ENCODE peak calls at places on chromosomes 12 and 14, in five cellular contexts. L is CD4-positive, alpha-beta T cell; I is thyroid gland; Q is cardiac muscle cell; H is H1. X is an unnamed sample.

GRCh38 chr12:34300376-34301250 is 278.3 kb downstream of the ALG10 start:
- DNase-seq in L (no peak), I (no peak), Q (no peak), H (no peak), X (no peak)

GRCh38 chr12:123101467-123102004 is 49.4 kb downstream of the PITPNM2 start:
- DNase-seq in L (no peak), I (no peak), Q (peak), H (no peak), X (no peak)

GRCh38 chr14:104462651-104463630 is 116.6 kb upstream of the C14orf180 start:
- DNase-seq in L (no peak), I (no peak), Q (no peak), H (peak), X (no peak)

GRCh38 chr14:65770681-65771080 is 358.2 kb downstream of the FUT8 start:
- DNase-seq in L (no peak), I (no peak), Q (no peak), H (no peak), X (no peak)

GRCh38 chr12:52235822-52236291 is 2.8 kb downstream of the KRT7 start:
- DNase-seq in L (no peak), I (peak), Q (no peak), H (no peak), X (no peak)

GRCh38 chr14:69571879-69572633 is 2.6 kb downstream of the CCDC177 start:
- DNase-seq in L (no peak), I (peak), Q (peak), H (peak), X (no peak)

GRCh38 chr12:59151243-59151642 is 230.9 kb upstream of the LRIG3 start:
- DNase-seq in L (no peak), I (no peak), Q (no peak), H (no peak), X (no peak)

GRCh38 chr12:106766393-106766826 is 8.1 kb upstream of the RIC8B start:
- DNase-seq in L (no peak), I (peak), Q (no peak), H (no peak), X (no peak)

GRCh38 chr12:123065666-123066457 is 85.0 kb downstream of the PITPNM2 start:
- DNase-seq in L (no peak), I (no peak), Q (no peak), H (no peak), X (no peak)

GRCh38 chr12:75707983-75708382 is 196.6 kb upstream of the KRR1 start:
- DNase-seq in L (no peak), I (no peak), Q (no peak), H (no peak), X (no peak)

GRCh38 chr12:67517181-67517887 is 131.2 kb upstream of the DYRK2 start:
- DNase-seq in L (no peak), I (peak), Q (no peak), H (no peak), X (no peak)

GRCh38 chr14:73684627-73685026 is 29.6 kb downstream of the PNMA1 start:
- DNase-seq in L (no peak), I (no peak), Q (no peak), H (no peak), X (no peak)

GRCh38 chr12:57761391-57761998 is 5.4 kb downstream of the CYP27B1 start:
- DNase-seq in L (no peak), I (no peak), Q (no peak), H (no peak), X (no peak)

GRCh38 chr12:76085159-76085868 is 829 bp upstream of the NAP1L1 start:
- DNase-seq in L (no peak), I (no peak), Q (peak), H (no peak), X (no peak)

GRCh38 chr12:8145754-8146415 is 10.9 kb upstream of the ZNF705A start:
- DNase-seq in L (no peak), I (no peak), Q (no peak), H (peak), X (no peak)

GRCh38 chr12:64389154-64389553 is 1.4 kb downstream of the C12orf56 start:
- DNase-seq in L (no peak), I (no peak), Q (no peak), H (no peak), X (no peak)

GRCh38 chr12:132239796-132240668 is 89.4 kb downstream of the GALNT9 start:
- DNase-seq in L (no peak), I (no peak), Q (no peak), H (no peak), X (no peak)

GRCh38 chr12:56120158-56120846 is 2.2 kb downstream of the ZC3H10 start:
- DNase-seq in L (no peak), I (no peak), Q (no peak), H (no peak), X (no peak)

GRCh38 chr12:100671396-100672074 is 98.1 kb downstream of the GAS2L3 start:
- DNase-seq in L (no peak), I (no peak), Q (no peak), H (no peak), X (no peak)

GRCh38 chr14:69038449-69039286 is 59.6 kb upstream of the ACTN1 start:
- DNase-seq in L (no peak), I (no peak), Q (no peak), H (no peak), X (no peak)

GRCh38 chr12:4267904-4268548 is 5.5 kb upstream of the CCND2 start:
- DNase-seq in L (no peak), I (no peak), Q (no peak), H (no peak), X (no peak)

GRCh38 chr12:4268549-4269181 is 4.9 kb upstream of the CCND2 start:
- DNase-seq in L (peak), I (peak), Q (no peak), H (no peak), X (peak)

GRCh38 chr12:4270016-4270669 is 3.4 kb upstream of the CCND2 start:
- DNase-seq in L (peak), I (no peak), Q (no peak), H (peak), X (peak)

GRCh38 chr12:4270670-4271432 is 2.7 kb upstream of the CCND2 start:
- DNase-seq in L (peak), I (peak), Q (peak), H (peak), X (peak)

GRCh38 chr12:4269279-4269991 is 4.1 kb upstream of the CCND2 start:
- DNase-seq in L (peak), I (peak), Q (peak), H (peak), X (peak)
- TF ChIP-seq CTCF in L (no peak), I (no peak), Q (peak), H (no peak), X (no peak)

GRCh38 chr12:26119391-26119981 is 5.4 kb downstream of the BHLHE41 start:
- DNase-seq in L (no peak), I (no peak), Q (peak), H (no peak), X (no peak)
- TF ChIP-seq CTCF in L (peak), I (peak), Q (peak), H (peak), X (no peak)

GRCh38 chr14:56247495-56248087 is 129.4 kb downstream of the PELI2 start:
- DNase-seq in L (no peak), I (no peak), Q (no peak), H (no peak), X (no peak)
- TF ChIP-seq CTCF in L (no peak), I (no peak), Q (peak), H (peak), X (no peak)

DNA sequence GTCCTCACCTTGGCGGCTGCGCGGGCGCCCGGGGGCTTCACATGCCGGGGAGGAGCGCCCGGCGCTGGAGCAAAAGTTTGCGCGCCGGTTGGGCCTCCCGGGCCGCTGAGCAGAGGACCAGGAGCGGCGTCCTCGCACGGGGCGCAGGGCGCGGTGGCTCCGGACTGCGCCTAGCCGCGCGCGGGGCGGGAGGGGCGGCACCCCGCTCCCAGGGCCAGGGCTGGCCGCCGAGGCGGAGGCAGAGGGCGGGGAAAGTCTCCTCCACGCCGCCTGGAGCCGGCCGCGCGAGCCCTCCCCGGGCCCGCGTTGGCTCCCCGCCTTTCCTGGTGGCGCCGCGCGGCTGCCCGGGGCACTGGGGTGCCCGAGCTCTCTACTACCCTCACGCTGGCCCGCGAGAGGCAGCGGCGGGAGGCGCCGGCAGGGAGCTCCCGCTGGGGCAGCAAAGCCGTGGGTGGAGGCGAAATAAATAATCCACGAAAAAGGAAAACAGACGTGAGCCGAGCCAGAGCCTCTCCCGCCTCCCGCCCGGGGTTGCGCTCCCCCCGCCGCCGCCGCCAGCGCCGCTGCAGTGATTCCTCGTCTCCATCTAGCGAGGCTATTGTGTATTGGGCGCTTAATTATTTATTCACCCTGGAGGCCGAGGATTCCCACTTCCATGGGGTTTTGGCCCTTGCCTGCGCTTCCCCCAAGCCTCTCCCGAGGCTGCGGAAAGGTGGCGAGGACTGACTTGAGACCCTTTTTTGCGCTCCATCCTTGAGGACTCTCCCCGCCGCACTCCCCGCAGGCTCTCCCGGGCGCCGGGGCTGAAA is 476 bp upstream of the PRIMA1 start:
- DNase-seq in L (no peak), I (peak), Q (peak), H (peak), X (no peak)
- TF ChIP-seq CTCF in L (no peak), I (peak), Q (no peak), H (peak), X (no peak)

DNA sequence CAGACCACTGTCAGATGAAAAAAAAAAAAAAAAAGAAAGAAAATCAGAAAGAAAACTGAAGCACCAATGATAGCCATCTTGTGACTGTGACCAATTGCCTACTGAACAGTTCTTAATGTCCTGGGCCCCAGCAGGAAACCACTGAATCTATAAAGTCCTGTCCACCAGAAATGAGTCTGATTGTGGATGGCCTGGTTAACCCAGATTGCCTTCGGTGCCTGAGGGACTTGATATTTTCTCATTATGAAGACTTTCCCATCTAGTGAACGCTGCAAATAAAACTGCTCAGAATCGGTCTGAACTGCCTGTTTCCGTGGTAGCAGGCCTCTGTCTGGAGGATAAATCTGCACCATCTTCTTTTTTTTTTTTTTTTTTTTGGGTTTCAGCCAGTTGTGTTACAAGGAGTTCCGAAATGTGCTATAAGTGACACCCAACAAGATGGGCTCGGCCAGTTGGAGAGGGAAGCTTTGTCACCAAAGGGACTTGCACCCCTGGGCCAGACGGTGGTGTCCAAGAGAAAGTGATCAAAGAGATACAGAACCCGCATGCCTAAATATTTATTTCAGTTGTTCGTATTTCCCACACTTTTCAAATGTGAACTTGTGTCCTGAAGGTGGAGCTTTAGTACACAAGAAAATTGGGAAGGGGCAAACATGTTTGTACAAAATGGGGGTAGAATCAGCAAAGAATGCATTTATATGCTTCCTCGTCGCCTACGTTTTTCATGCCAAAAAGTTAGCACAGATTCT is 3.0 kb upstream of the PLXNC1 start:
- DNase-seq in L (no peak), I (peak), Q (peak), H (no peak), X (no peak)
- TF ChIP-seq CTCF in L (no peak), I (peak), Q (peak), H (no peak), X (no peak)

GRCh38 chr12:54935235-54935951 is 49.2 kb downstream of the TESPA1 start:
- DNase-seq in L (no peak), I (no peak), Q (no peak), H (no peak), X (no peak)
- TF ChIP-seq CTCF in L (peak), I (no peak), Q (peak), H (no peak), X (no peak)

GRCh38 chr14:30528119-30528518 is 30.8 kb upstream of the G2E3 start:
- DNase-seq in L (no peak), I (no peak), Q (peak), H (no peak), X (no peak)
- TF ChIP-seq CTCF in L (no peak), I (no peak), Q (no peak), H (no peak), X (no peak)

GRCh38 chr12:50638482-50638880 is 125.4 kb upstream of the ATF1 start:
- DNase-seq in L (no peak), I (no peak), Q (no peak), H (no peak), X (no peak)
- TF ChIP-seq CTCF in L (no peak), I (no peak), Q (no peak), H (no peak), X (no peak)

GRCh38 chr14:100439781-100440180 is 116.6 kb downstream of the SLC25A47 start:
- DNase-seq in L (no peak), I (no peak), Q (no peak), H (no peak), X (no peak)

GRCh38 chr14:100441271-100441947 is 118.3 kb downstream of the SLC25A47 start:
- DNase-seq in L (no peak), I (no peak), Q (no peak), H (peak), X (no peak)

GRCh38 chr14:100438678-100439592 is 115.8 kb downstream of the SLC25A47 start:
- DNase-seq in L (no peak), I (peak), Q (no peak), H (no peak), X (no peak)

GRCh38 chr14:100440758-100441203 is 117.6 kb downstream of the SLC25A47 start:
- DNase-seq in L (no peak), I (no peak), Q (no peak), H (no peak), X (no peak)

GRCh38 chr14:100440207-100440631 is 117.1 kb downstream of the SLC25A47 start:
- DNase-seq in L (peak), I (peak), Q (peak), H (peak), X (no peak)
- TF ChIP-seq CTCF in L (peak), I (peak), Q (peak), H (peak), X (no peak)

DNA sequence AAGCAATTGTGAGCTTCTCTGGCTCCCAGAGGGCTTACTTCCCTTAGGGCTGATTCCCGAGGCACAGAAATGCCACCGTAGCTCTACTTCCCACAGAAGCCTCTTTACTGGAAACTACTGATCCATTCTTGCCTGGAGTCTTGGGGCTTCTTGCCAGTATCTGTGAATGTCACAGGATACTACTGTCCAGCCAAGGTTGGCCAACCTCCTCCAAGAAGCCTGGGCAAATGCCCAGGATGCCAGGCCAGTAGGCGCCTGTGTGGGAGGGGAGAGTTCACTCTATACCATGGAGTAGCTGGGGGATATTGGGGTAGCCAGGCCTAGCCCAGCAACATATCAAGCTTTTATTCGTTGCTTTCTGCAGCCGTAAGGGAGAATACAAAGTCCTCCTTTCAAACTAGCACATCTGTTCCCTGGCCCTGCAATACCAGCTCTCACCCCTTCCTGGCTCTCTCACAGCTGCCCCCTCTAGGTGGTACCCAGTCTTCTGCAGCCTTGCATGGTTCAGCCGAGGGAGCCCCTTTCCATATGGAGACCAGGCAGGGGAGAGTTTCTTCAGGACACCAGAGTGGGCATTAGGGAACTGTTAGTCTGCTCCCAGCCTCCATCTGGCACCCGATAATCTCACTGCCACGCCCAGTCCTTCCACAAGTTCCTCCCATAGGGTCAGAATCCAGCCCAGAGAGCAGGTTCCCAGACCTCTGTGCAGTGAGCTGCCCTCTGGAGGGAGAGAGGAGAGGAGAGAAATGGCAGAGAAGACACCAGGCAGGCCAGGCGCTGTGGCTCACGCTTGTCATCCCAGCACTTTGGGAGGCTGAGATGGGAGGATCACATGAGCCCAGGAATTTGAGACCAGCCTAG is 24.3 kb upstream of the PLEK2 start:
- DNase-seq in L (no peak), I (peak), Q (no peak), H (no peak), X (no peak)
- TF ChIP-seq CTCF in L (no peak), I (no peak), Q (no peak), H (peak), X (no peak)

X was measured in activated B cell treated with CpG ODN at 0.5 μM for 24 hours.